ENCODE peak calls at places on chromosomes 6 and 20, in five cellular contexts. V is fibroblast of lung, X is cardiac muscle cell, Q is heart left ventricle, T is posterior cingulate gyrus. K is an unnamed sample.

GRCh38 chr20:40676466-40676865 is 12.6 kb downstream of the MAFB start:
- DNase-seq in V (no peak), X (no peak), Q (no peak), T (no peak), K (no peak)

GRCh38 chr6:31402324-31403282 is 792 bp upstream of the MICA start:
- DNase-seq in V (peak), X (no peak), Q (no peak), T (peak), K (no peak)

GRCh38 chr20:32777177-32777956 is 15.2 kb downstream of the DNMT3B start:
- DNase-seq in V (no peak), X (no peak), Q (no peak), T (no peak), K (no peak)

GRCh38 chr20:56628015-56628872 is 862 bp upstream of the TFAP2C start:
- DNase-seq in V (no peak), X (peak), Q (no peak), T (no peak), K (no peak)

GRCh38 chr6:157800420-157801237 is 22.4 kb upstream of the SNX9 start:
- DNase-seq in V (peak), X (no peak), Q (no peak), T (no peak), K (no peak)

GRCh38 chr6:144285798-144286502 is 815 bp downstream of the UTRN start:
- DNase-seq in V (peak), X (peak), Q (peak), T (peak), K (peak)

GRCh38 chr6:42162384-42162783 is 10.8 kb upstream of the GUCA1A start:
- DNase-seq in V (no peak), X (peak), Q (no peak), T (no peak), K (no peak)

GRCh38 chr20:62065669-62066338 is at the start of gene TAF4:
- DNase-seq in V (peak), X (peak), Q (peak), T (peak), K (peak)

GRCh38 chr6:105429676-105430075 is 26.8 kb upstream of the PREP start:
- DNase-seq in V (no peak), X (no peak), Q (no peak), T (no peak), K (no peak)

GRCh38 chr6:121309768-121310473 is 24.4 kb downstream of the TBC1D32 start:
- DNase-seq in V (peak), X (no peak), Q (no peak), T (no peak), K (no peak)

GRCh38 chr6:32627831-32628230 is 9.4 kb upstream of the HLA-DQA1 start:
- DNase-seq in V (peak), X (no peak), Q (no peak), T (peak), K (peak)

GRCh38 chr20:64194269-64194668 is 30.0 kb downstream of the MYT1 start:
- DNase-seq in V (no peak), X (no peak), Q (no peak), T (no peak), K (no peak)